ENCODE peak calls at places on chromosomes 1 and 21, in six cellular contexts. F is astrocyte of the cerebellum, O is right lobe of liver, G is body of pancreas, V is mesothelial cell of epicardium, Y is brain microvascular endothelial cell. J is an unnamed sample.

GRCh38 chr21:39187141-39187540 is 3.9 kb upstream of the PSMG1 start:
- DNase-seq in F (no peak), O (no peak), G (no peak), V (no peak), Y (no peak), J (no peak)

GRCh38 chr1:113797472-113797871 is 14.8 kb downstream of the RSBN1 start:
- DNase-seq in F (no peak), O (no peak), G (no peak), V (no peak), Y (no peak), J (no peak)

GRCh38 chr1:107727866-107728265 is 237.1 kb downstream of the VAV3 start:
- DNase-seq in F (no peak), O (no peak), G (no peak), V (no peak), Y (no peak), J (no peak)

GRCh38 chr1:46011121-46011695 is 121.2 kb downstream of the PIK3R3 start:
- DNase-seq in F (no peak), O (no peak), G (no peak), V (no peak), Y (no peak), J (no peak)

GRCh38 chr1:93079685-93080141 is 630 bp downstream of the MTF2 start:
- DNase-seq in F (no peak), O (peak), G (peak), V (peak), Y (no peak), J (no peak)

GRCh38 chr1:36881071-36881405 is 153.3 kb downstream of the GRIK3 start:
- DNase-seq in F (no peak), O (no peak), G (no peak), V (peak), Y (no peak), J (no peak)

GRCh38 chr21:33231526-33231925 is 1.8 kb downstream of the IFNAR2 start:
- DNase-seq in F (no peak), O (no peak), G (no peak), V (no peak), Y (no peak), J (no peak)

GRCh38 chr1:230334447-230334837 is 91.7 kb downstream of the PGBD5 start:
- DNase-seq in F (no peak), O (no peak), G (no peak), V (no peak), Y (no peak), J (no peak)

GRCh38 chr1:200161801-200162200 is 134.3 kb downstream of the NR5A2 start:
- DNase-seq in F (no peak), O (no peak), G (no peak), V (no peak), Y (no peak), J (no peak)

GRCh38 chr21:19683492-19683891 is 1279.9 kb upstream of the TMPRSS15 start:
- DNase-seq in F (no peak), O (no peak), G (no peak), V (no peak), Y (no peak), J (no peak)

GRCh38 chr1:84997667-84998600 is 1.0 kb upstream of the MCOLN2 start:
- DNase-seq in F (no peak), O (no peak), G (no peak), V (no peak), Y (no peak), J (no peak)

GRCh38 chr1:105793541-105794146 is 1262.8 kb upstream of the PRMT6 start:
- DNase-seq in F (peak), O (peak), G (peak), V (peak), Y (peak), J (no peak)
- TF ChIP-seq CTCF in F (peak), O (peak), G (peak), V (peak), Y (peak), J (peak)

GRCh38 chr1:202957733-202958543 is at the start of gene ADIPOR1:
- DNase-seq in F (peak), O (peak), G (peak), V (peak), Y (peak), J (peak)
- TF ChIP-seq CTCF in F (no peak), O (peak), G (no peak), V (no peak), Y (no peak), J (no peak)

DNA sequence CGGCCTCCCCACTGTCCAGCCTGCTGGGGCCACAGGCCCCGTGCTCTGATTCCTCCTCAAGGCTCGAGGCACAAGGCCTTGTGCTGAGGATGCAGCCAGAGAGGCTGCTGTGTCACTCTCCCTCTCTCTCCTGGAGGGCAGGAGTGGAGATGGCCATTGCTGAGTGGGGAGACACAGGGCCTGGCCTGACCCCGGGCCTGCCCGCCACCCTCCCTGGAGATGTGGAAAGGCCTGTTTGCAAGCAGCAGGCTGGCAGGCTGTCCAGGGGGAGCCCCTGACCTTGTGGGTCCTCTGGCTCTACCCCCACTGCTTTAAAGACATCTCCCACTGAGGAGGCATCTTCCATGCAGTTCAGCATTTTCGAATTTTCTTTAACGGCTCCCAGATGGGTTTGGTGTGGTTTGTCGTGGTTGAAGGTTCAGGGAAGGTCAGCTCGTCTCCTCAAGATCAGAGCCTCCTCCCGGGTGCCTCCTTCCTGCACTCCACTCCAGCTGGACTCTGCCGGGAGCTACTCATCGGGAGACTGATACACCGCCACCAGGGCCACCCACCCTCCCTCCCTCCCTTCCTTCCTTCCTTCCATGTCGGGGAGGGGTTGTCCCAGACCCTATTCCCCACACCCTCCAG is 69.0 kb downstream of the SPSB1 start:
- DNase-seq in F (no peak), O (no peak), G (no peak), V (no peak), Y (no peak), J (no peak)
- TF ChIP-seq CTCF in F (no peak), O (no peak), G (no peak), V (no peak), Y (no peak), J (no peak)

GRCh38 chr1:165631403-165632151 is 543 bp downstream of the MGST3 start:
- DNase-seq in F (peak), O (peak), G (peak), V (peak), Y (peak), J (peak)
- TF ChIP-seq CTCF in F (peak), O (peak), G (peak), V (no peak), Y (peak), J (peak)

GRCh38 chr1:152481869-152482664 is 28.5 kb upstream of the LCE5A start:
- DNase-seq in F (no peak), O (no peak), G (no peak), V (no peak), Y (no peak), J (no peak)

GRCh38 chr1:152473887-152474537 is 36.6 kb upstream of the LCE5A start:
- DNase-seq in F (no peak), O (no peak), G (no peak), V (no peak), Y (no peak), J (no peak)

DNA sequence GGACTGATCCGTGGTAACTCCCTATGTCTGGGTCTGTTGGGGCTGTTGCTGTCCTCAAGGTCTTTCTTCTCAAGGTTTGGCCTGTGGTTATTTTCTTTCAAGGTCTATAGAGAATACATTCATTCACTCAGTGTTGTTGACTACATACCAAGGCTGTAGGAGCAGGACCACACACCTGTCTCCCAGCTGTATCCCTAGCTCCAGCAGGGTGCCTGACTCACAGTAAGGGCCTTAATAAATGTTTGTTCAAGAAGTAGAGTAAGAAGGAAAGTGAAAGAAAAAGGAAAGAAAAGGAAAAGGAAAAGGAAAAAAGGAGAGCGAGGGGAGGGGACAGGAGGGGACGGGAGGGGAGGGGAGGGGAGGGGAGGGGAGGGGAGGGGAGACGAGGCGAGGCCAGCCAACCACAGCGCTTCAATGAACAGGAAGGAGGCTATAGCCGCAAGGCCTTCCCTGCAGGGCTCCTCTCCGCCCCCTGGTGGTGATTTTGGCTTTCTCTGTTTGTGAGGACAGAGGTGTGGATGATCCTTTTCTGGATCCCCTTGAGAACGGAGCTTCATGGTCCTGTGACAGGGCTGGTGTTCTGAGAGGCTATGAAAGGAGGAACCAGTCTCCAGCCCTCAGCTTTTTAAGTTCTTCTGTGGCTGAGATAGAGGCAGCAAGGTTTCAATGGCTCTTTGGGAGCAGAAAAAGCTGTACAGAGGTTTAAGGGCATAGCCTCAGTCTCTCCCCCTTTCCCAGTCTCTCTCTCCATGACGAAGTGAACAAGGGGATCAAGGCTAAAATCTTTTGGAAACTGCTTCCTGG is 30.6 kb upstream of the LCE5A start:
- DNase-seq in F (no peak), O (no peak), G (peak), V (no peak), Y (no peak), J (no peak)
- TF ChIP-seq CTCF in F (peak), O (peak), G (peak), V (peak), Y (peak), J (peak)

GRCh38 chr1:184310157-184310819 is 76.5 kb upstream of the C1orf21 start:
- DNase-seq in F (no peak), O (no peak), G (peak), V (no peak), Y (no peak), J (no peak)
- TF ChIP-seq CTCF in F (no peak), O (peak), G (peak), V (no peak), Y (no peak), J (no peak)

GRCh38 chr1:175935566-175936115 is 192.2 kb upstream of the TNR start:
- DNase-seq in F (peak), O (no peak), G (no peak), V (no peak), Y (no peak), J (no peak)

GRCh38 chr1:175936736-175937135 is 193.3 kb upstream of the TNR start:
- DNase-seq in F (no peak), O (no peak), G (no peak), V (no peak), Y (no peak), J (no peak)

GRCh38 chr1:175935166-175935565 is 191.8 kb upstream of the TNR start:
- DNase-seq in F (no peak), O (no peak), G (no peak), V (no peak), Y (no peak), J (no peak)

GRCh38 chr1:175941164-175941563 is 197.8 kb upstream of the TNR start:
- DNase-seq in F (no peak), O (no peak), G (no peak), V (no peak), Y (no peak), J (no peak)
- TF ChIP-seq CTCF in F (no peak), O (no peak), G (no peak), V (no peak), Y (no peak), J (no peak)

DNA sequence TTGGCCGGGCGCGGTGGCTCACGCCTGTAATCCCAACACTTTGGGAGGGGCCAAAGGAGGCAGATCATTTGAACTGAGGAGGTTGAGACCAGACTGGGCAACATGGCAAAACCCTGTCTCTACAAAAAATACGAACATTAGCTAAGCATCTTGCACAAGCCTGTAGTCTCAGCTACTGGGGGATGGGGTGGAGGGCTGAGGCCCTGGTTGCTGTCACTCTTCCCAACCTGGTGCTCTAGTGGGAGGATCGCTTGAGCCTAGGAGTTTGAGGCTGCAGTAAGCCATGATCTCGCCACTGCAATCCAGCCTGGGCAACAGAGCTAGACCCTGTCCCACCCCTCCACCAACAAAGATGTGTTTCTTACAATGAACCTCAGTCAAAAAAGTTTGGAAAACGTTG is 2.8 kb downstream of the PHGDH start:
- DNase-seq in F (no peak), O (no peak), G (no peak), V (no peak), Y (no peak), J (no peak)
- TF ChIP-seq CTCF in F (no peak), O (no peak), G (no peak), V (no peak), Y (no peak), J (no peak)

GRCh38 chr1:8167936-8168335 is 141.8 kb upstream of the ERRFI1 start:
- DNase-seq in F (no peak), O (no peak), G (no peak), V (no peak), Y (no peak), J (no peak)
- TF ChIP-seq CTCF in F (no peak), O (no peak), G (no peak), V (no peak), Y (no peak), J (no peak)